ENCODE peak calls at places on chromosome 7, in seven cellular contexts. One of them, this sample, is unnamed.

GRCh38 chr7:123773499-123773898 is 24.7 kb upstream of the WASL start:
- DNase-seq in SK-N-SH: no peak
- DNase-seq in cardiac muscle cell: no peak
- DNase-seq in tibial nerve: no peak
- DNase-seq in fibroblast of lung: no peak
- DNase-seq in GM12878: no peak
- DNase-seq in sigmoid colon: no peak
- DNase-seq in this sample: no peak

GRCh38 chr7:90835861-90836260 is 239.7 kb downstream of the CDK14 start:
- DNase-seq in tibial nerve: no peak
- DNase-seq in cardiac muscle cell: no peak
- DNase-seq in sigmoid colon: no peak
- DNase-seq in GM12878: no peak
- DNase-seq in fibroblast of lung: no peak
- DNase-seq in SK-N-SH: no peak
- DNase-seq in this sample: no peak

GRCh38 chr7:74311305-74311744 is 22.1 kb downstream of the CLIP2 start:
- DNase-seq in sigmoid colon: no peak
- DNase-seq in fibroblast of lung: peak; percentile 47
- DNase-seq in cardiac muscle cell: no peak
- DNase-seq in SK-N-SH: no peak
- DNase-seq in tibial nerve: no peak
- DNase-seq in GM12878: no peak
- DNase-seq in this sample: no peak

GRCh38 chr7:155692317-155692716 is 47.9 kb downstream of the RBM33 start:
- DNase-seq in fibroblast of lung: no peak
- DNase-seq in tibial nerve: no peak
- DNase-seq in cardiac muscle cell: no peak
- DNase-seq in GM12878: no peak
- DNase-seq in SK-N-SH: no peak
- DNase-seq in sigmoid colon: no peak
- DNase-seq in this sample: no peak

GRCh38 chr7:24141876-24142509 is 142.0 kb upstream of the NPY start:
- DNase-seq in GM12878: no peak
- DNase-seq in sigmoid colon: no peak
- DNase-seq in fibroblast of lung: no peak
- DNase-seq in cardiac muscle cell: no peak
- DNase-seq in SK-N-SH: peak; percentile 22
- DNase-seq in tibial nerve: no peak
- DNase-seq in this sample: no peak

GRCh38 chr7:150829426-150829825 is 22.9 kb upstream of the AOC1 start:
- DNase-seq in tibial nerve: no peak
- DNase-seq in SK-N-SH: no peak
- DNase-seq in fibroblast of lung: no peak
- DNase-seq in GM12878: no peak
- DNase-seq in sigmoid colon: no peak
- DNase-seq in cardiac muscle cell: no peak
- DNase-seq in this sample: no peak

GRCh38 chr7:75967573-75967997 is 26.8 kb downstream of the TMEM120A start:
- DNase-seq in fibroblast of lung: peak; percentile 66
- DNase-seq in cardiac muscle cell: peak; percentile 33
- DNase-seq in tibial nerve: no peak
- DNase-seq in SK-N-SH: peak; percentile 45
- DNase-seq in GM12878: no peak
- DNase-seq in sigmoid colon: peak; percentile 91
- DNase-seq in this sample: no peak

GRCh38 chr7:105791926-105792325 is 84.5 kb downstream of the ATXN7L1 start:
- DNase-seq in cardiac muscle cell: no peak
- DNase-seq in fibroblast of lung: no peak
- DNase-seq in SK-N-SH: no peak
- DNase-seq in GM12878: no peak
- DNase-seq in sigmoid colon: no peak
- DNase-seq in tibial nerve: no peak
- DNase-seq in this sample: no peak

GRCh38 chr7:5143935-5144903 is 45.8 kb upstream of the WIPI2 start:
- DNase-seq in SK-N-SH: peak; percentile 40
- DNase-seq in cardiac muscle cell: peak; percentile 70
- DNase-seq in tibial nerve: no peak
- DNase-seq in GM12878: peak; percentile 55
- DNase-seq in sigmoid colon: no peak
- DNase-seq in fibroblast of lung: no peak
- DNase-seq in this sample: no peak

GRCh38 chr7:75920431-75921161 is 5.6 kb downstream of the POR start:
- DNase-seq in tibial nerve: no peak
- DNase-seq in fibroblast of lung: peak; percentile 37
- DNase-seq in GM12878: no peak
- DNase-seq in sigmoid colon: no peak
- DNase-seq in SK-N-SH: no peak
- DNase-seq in cardiac muscle cell: peak; percentile 83
- DNase-seq in this sample: no peak

GRCh38 chr7:22782616-22783232 is 39.9 kb downstream of the TOMM7 start:
- DNase-seq in sigmoid colon: peak; percentile 77
- DNase-seq in tibial nerve: peak; percentile 71
- DNase-seq in cardiac muscle cell: peak; percentile 57
- DNase-seq in fibroblast of lung: peak; percentile 55
- DNase-seq in GM12878: no peak
- DNase-seq in SK-N-SH: peak; percentile 76
- DNase-seq in this sample: peak; percentile 94

GRCh38 chr7:69418865-69419670 is 179.2 kb upstream of the AUTS2 start:
- DNase-seq in tibial nerve: no peak
- DNase-seq in fibroblast of lung: no peak
- DNase-seq in sigmoid colon: no peak
- DNase-seq in cardiac muscle cell: no peak
- DNase-seq in SK-N-SH: no peak
- DNase-seq in GM12878: no peak
- DNase-seq in this sample: no peak

GRCh38 chr7:668139-668871 is 58.2 kb upstream of the DNAAF5 start:
- DNase-seq in cardiac muscle cell: peak; percentile 87
- DNase-seq in GM12878: no peak
- DNase-seq in sigmoid colon: peak; percentile 89
- DNase-seq in tibial nerve: peak; percentile 38
- DNase-seq in fibroblast of lung: peak; percentile 80
- DNase-seq in SK-N-SH: no peak
- DNase-seq in this sample: no peak

GRCh38 chr7:129417073-129417472 is 17.2 kb upstream of the STRIP2 start:
- DNase-seq in fibroblast of lung: no peak
- DNase-seq in tibial nerve: no peak
- DNase-seq in cardiac muscle cell: no peak
- DNase-seq in SK-N-SH: no peak
- DNase-seq in GM12878: no peak
- DNase-seq in sigmoid colon: no peak
- DNase-seq in this sample: no peak

GRCh38 chr7:155669717-155670505 is 25.4 kb downstream of the RBM33 start:
- DNase-seq in fibroblast of lung: peak; percentile 42
- DNase-seq in cardiac muscle cell: peak; percentile 42
- DNase-seq in SK-N-SH: peak; percentile 39
- DNase-seq in GM12878: no peak
- DNase-seq in tibial nerve: no peak
- DNase-seq in sigmoid colon: no peak
- DNase-seq in this sample: peak; percentile 82

GRCh38 chr7:1567893-1568292 is 1.9 kb downstream of the PSMG3 start:
- DNase-seq in sigmoid colon: no peak
- DNase-seq in fibroblast of lung: peak; percentile 95
- DNase-seq in tibial nerve: no peak
- DNase-seq in cardiac muscle cell: no peak
- DNase-seq in GM12878: no peak
- DNase-seq in SK-N-SH: peak; percentile 47
- DNase-seq in this sample: no peak

GRCh38 chr7:46352335-46352954 is 431.4 kb upstream of the IGFBP3 start:
- DNase-seq in tibial nerve: peak; percentile 49
- DNase-seq in cardiac muscle cell: peak; percentile 82
- DNase-seq in GM12878: peak; percentile 35
- DNase-seq in fibroblast of lung: peak; percentile 71
- DNase-seq in SK-N-SH: peak; percentile 69
- DNase-seq in sigmoid colon: no peak
- DNase-seq in this sample: peak; percentile 84

GRCh38 chr7:126302639-126303038 is 950.1 kb downstream of the GRM8 start:
- DNase-seq in sigmoid colon: no peak
- DNase-seq in GM12878: no peak
- DNase-seq in tibial nerve: no peak
- DNase-seq in SK-N-SH: no peak
- DNase-seq in fibroblast of lung: no peak
- DNase-seq in cardiac muscle cell: no peak
- DNase-seq in this sample: no peak

GRCh38 chr7:75699993-75700392 is 38.7 kb downstream of the HIP1 start:
- DNase-seq in sigmoid colon: no peak
- DNase-seq in fibroblast of lung: no peak
- DNase-seq in GM12878: no peak
- DNase-seq in tibial nerve: no peak
- DNase-seq in cardiac muscle cell: no peak
- DNase-seq in SK-N-SH: no peak
- DNase-seq in this sample: no peak

GRCh38 chr7:139112316-139112715 is 2.8 kb upstream of the ZC3HAV1 start:
- DNase-seq in tibial nerve: no peak
- DNase-seq in sigmoid colon: no peak
- DNase-seq in fibroblast of lung: no peak
- DNase-seq in cardiac muscle cell: no peak
- DNase-seq in SK-N-SH: no peak
- DNase-seq in GM12878: no peak
- DNase-seq in this sample: no peak

GRCh38 chr7:107622429-107622828 is 38.2 kb upstream of the SLC26A4 start:
- DNase-seq in fibroblast of lung: peak; percentile 48
- DNase-seq in GM12878: no peak
- DNase-seq in SK-N-SH: no peak
- DNase-seq in tibial nerve: no peak
- DNase-seq in cardiac muscle cell: peak; percentile 86
- DNase-seq in sigmoid colon: no peak
- DNase-seq in this sample: no peak

DNA sequence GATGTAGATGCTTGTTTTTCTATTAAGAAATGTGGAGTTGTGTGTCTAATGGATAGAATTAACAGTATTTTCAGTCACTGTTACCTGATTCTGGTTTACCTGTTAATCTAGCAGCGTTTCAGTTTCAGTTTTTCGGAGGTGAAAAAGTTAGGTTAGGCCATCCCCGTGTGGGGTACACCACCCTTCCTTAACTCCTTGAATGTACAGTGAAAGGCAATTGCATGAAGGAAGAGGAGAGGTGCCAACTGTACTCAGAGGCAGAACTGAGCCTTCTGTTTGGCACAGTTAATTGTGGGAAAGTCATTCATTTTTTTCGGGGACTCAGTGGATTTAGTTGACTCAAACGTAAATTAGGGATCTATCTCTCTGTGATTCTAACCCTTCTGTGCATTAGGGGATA is 35.6 kb downstream of the RPA3 start:
- DNase-seq in tibial nerve: no peak
- DNase-seq in sigmoid colon: no peak
- DNase-seq in fibroblast of lung: no peak
- DNase-seq in GM12878: no peak
- DNase-seq in cardiac muscle cell: no peak
- DNase-seq in SK-N-SH: no peak
- DNase-seq in this sample: no peak
- H3K4me3 ChIP-seq in tibial nerve: no peak overlapping the region
- H3K4me3 ChIP-seq in sigmoid colon: no peak overlapping the region
- H3K4me3 ChIP-seq in fibroblast of lung: no peak overlapping the region
- H3K4me3 ChIP-seq in GM12878: no peak overlapping the region
- H3K4me3 ChIP-seq in cardiac muscle cell: no peak overlapping the region
- H3K4me3 ChIP-seq in SK-N-SH: no peak overlapping the region
- H3K4me3 ChIP-seq in this sample: no peak overlapping the region

GRCh38 chr7:26189000-26189539 is 11.5 kb downstream of the HNRNPA2B1 start:
- DNase-seq in fibroblast of lung: no peak
- DNase-seq in SK-N-SH: no peak
- DNase-seq in sigmoid colon: no peak
- DNase-seq in cardiac muscle cell: no peak
- DNase-seq in GM12878: no peak
- DNase-seq in tibial nerve: no peak
- DNase-seq in this sample: no peak
- H3K4me1 ChIP-seq in fibroblast of lung: no peaks in the 10 kb centered on the region
- H3K4me1 ChIP-seq in SK-N-SH: peaks cover 8% of the 10 kb centered on the region
- H3K4me1 ChIP-seq in sigmoid colon: peaks cover 36% of the 10 kb centered on the region
- H3K4me1 ChIP-seq in cardiac muscle cell: no peaks in the 10 kb centered on the region
- H3K4me1 ChIP-seq in GM12878: peaks cover 21% of the 10 kb centered on the region
- H3K4me1 ChIP-seq in tibial nerve: peaks cover 15% of the 10 kb centered on the region
- H3K4me1 ChIP-seq in this sample: no peaks in the 10 kb centered on the region

DNA sequence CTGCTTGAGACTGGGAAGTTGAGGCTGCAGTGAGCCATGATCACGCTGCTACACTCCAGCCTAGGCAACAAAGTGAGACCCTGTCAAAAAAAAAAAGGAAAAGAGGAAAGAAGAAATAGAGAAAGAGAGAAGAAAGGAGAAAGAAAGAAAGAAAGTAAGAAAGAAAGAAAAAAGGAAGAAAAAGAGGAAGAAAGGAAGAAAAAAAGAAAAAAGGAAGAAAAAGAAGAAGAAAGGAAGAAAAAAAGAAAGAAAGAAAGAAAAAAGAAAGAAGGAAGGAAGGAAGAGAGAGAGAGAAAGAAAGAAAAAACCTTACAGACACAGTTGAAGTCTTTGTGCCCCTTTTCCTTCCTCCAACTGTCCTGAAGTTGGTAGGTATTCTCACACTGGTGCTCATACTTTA is 26.6 kb upstream of the LEP start:
- DNase-seq in cardiac muscle cell: no peak
- DNase-seq in GM12878: no peak
- DNase-seq in sigmoid colon: no peak
- DNase-seq in fibroblast of lung: no peak
- DNase-seq in SK-N-SH: no peak
- DNase-seq in tibial nerve: no peak
- DNase-seq in this sample: no peak
- H3K4me3 ChIP-seq in cardiac muscle cell: no peak overlapping the region
- H3K4me3 ChIP-seq in GM12878: no peak overlapping the region
- H3K4me3 ChIP-seq in sigmoid colon: no peak overlapping the region
- H3K4me3 ChIP-seq in fibroblast of lung: no peak overlapping the region
- H3K4me3 ChIP-seq in SK-N-SH: no peak overlapping the region
- H3K4me3 ChIP-seq in tibial nerve: no peak overlapping the region
- H3K4me3 ChIP-seq in this sample: no peak overlapping the region

GRCh38 chr7:7426686-7427085 is 109.0 kb downstream of the COL28A1 start:
- DNase-seq in SK-N-SH: no peak
- DNase-seq in sigmoid colon: no peak
- DNase-seq in cardiac muscle cell: no peak
- DNase-seq in fibroblast of lung: no peak
- DNase-seq in tibial nerve: no peak
- DNase-seq in GM12878: no peak
- DNase-seq in this sample: no peak
- H3K4me1 ChIP-seq in SK-N-SH: peaks cover 12% of the 10 kb centered on the region
- H3K4me1 ChIP-seq in sigmoid colon: no peaks in the 10 kb centered on the region
- H3K4me1 ChIP-seq in cardiac muscle cell: no peaks in the 10 kb centered on the region
- H3K4me1 ChIP-seq in fibroblast of lung: peaks cover 2% of the 10 kb centered on the region
- H3K4me1 ChIP-seq in tibial nerve: peaks cover 6% of the 10 kb centered on the region
- H3K4me1 ChIP-seq in GM12878: no peaks in the 10 kb centered on the region
- H3K4me1 ChIP-seq in this sample: peaks cover 3% of the 10 kb centered on the region

DNA sequence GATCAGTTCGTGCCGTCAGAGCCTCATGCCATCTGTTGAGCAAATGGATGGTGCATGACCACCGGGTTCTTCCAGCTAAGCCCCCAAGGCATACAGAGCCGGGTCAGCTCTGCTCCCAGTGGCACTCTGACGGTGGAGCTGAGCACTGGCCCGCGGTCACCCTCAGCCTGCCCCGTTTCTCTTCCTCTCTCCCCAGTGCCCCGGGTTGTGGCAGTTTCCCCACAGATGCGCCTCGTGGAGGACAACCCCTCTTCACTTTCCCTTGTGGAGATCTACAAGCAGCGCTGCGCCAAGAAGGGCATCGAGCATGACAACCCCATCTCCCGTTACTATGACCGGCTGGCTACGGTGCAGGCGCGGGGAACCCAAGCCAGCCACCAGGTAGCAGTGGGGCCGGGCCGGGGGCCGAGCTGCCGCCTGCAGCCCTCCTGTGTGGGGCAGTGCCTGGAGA is 129.9 kb downstream of the TRRAP start:
- DNase-seq in GM12878: no peak
- DNase-seq in tibial nerve: no peak
- DNase-seq in fibroblast of lung: no peak
- DNase-seq in cardiac muscle cell: no peak
- DNase-seq in SK-N-SH: no peak
- DNase-seq in sigmoid colon: no peak
- DNase-seq in this sample: peak; percentile 38
- H3K4me3 ChIP-seq in GM12878: no peak overlapping the region
- H3K4me3 ChIP-seq in tibial nerve: no peak overlapping the region
- H3K4me3 ChIP-seq in fibroblast of lung: no peak overlapping the region
- H3K4me3 ChIP-seq in cardiac muscle cell: no peak overlapping the region
- H3K4me3 ChIP-seq in SK-N-SH: no peak overlapping the region
- H3K4me3 ChIP-seq in sigmoid colon: no peak overlapping the region
- H3K4me3 ChIP-seq in this sample: no peak overlapping the region

GRCh38 chr7:157151626-157152339 is 13.1 kb downstream of the UBE3C start:
- DNase-seq in cardiac muscle cell: no peak
- DNase-seq in tibial nerve: no peak
- DNase-seq in SK-N-SH: no peak
- DNase-seq in fibroblast of lung: no peak
- DNase-seq in sigmoid colon: no peak
- DNase-seq in GM12878: no peak
- DNase-seq in this sample: no peak
- H3K4me1 ChIP-seq in cardiac muscle cell: peaks cover 17% of the 10 kb centered on the region
- H3K4me1 ChIP-seq in tibial nerve: no peaks in the 10 kb centered on the region
- H3K4me1 ChIP-seq in SK-N-SH: peaks cover 28% of the 10 kb centered on the region
- H3K4me1 ChIP-seq in fibroblast of lung: no peaks in the 10 kb centered on the region
- H3K4me1 ChIP-seq in sigmoid colon: peaks cover 37% of the 10 kb centered on the region
- H3K4me1 ChIP-seq in GM12878: peaks cover 3% of the 10 kb centered on the region
- H3K4me1 ChIP-seq in this sample: peaks cover 11% of the 10 kb centered on the region

This sample was measured in endodermal cell.